ENCODE peak calls at places on chromosomes 11 and 22, in eight cellular contexts. D is HCT116; O is CD8-positive, alpha-beta T cell; U is aorta; S is IMR-90; N is K562; T is lower lobe of right lung; F is right cardiac atrium. A is an unnamed sample. For H3K4me1, the result is how much of the 10 kb centered on the place peaks cover.

GRCh38 chr11:9473408-9473807 is 12.6 kb downstream of the ZNF143 start:
- ATAC-seq in U (no peak), O (no peak), T (no peak), S (no peak), N (no peak), D (no peak), F (no peak), A (no peak)

GRCh38 chr11:74325649-74326645 is 14.5 kb upstream of the P4HA3 start:
- ATAC-seq in N (no peak), S (peak), D (no peak), U (peak), T (peak), O (no peak), F (peak), A (peak)

GRCh38 chr11:130246270-130246669 is 68.4 kb downstream of the ZBTB44 start:
- ATAC-seq in N (no peak), T (no peak), F (no peak), D (no peak), O (no peak), U (no peak), S (peak), A (no peak)

GRCh38 chr11:101475699-101476098 is 108.1 kb downstream of the TRPC6 start:
- ATAC-seq in U (no peak), O (no peak), F (no peak), S (no peak), D (no peak), N (no peak), T (no peak), A (no peak)

GRCh38 chr22:24871611-24872205 is 65.7 kb downstream of the SGSM1 start:
- ATAC-seq in S (no peak), D (no peak), N (no peak), U (no peak), F (no peak), O (no peak), T (no peak), A (no peak)

GRCh38 chr11:69534166-69534530 is 52.7 kb downstream of the LINC01488 start:
- ATAC-seq in D (no peak), F (peak), N (peak), O (no peak), T (no peak), S (no peak), U (no peak), A (no peak)

GRCh38 chr11:62613275-62613864 is 313 bp downstream of the ROM1 start:
- ATAC-seq in D (no peak), N (no peak), F (peak), S (no peak), T (no peak), O (no peak), U (no peak), A (no peak)

GRCh38 chr22:21591695-21592094 is 24.2 kb downstream of the UBE2L3 start:
- ATAC-seq in F (peak), T (peak), D (no peak), N (no peak), O (no peak), U (peak), S (no peak), A (no peak)

GRCh38 chr11:75174348-75174747 is 23.4 kb downstream of the SLCO2B1 start:
- ATAC-seq in N (no peak), U (no peak), F (peak), S (no peak), O (no peak), T (peak), D (no peak), A (peak)

GRCh38 chr22:24393012-24393559 is 34.3 kb upstream of the ADORA2A start:
- ATAC-seq in D (no peak), T (no peak), S (no peak), N (no peak), U (no peak), F (no peak), O (no peak), A (no peak)

GRCh38 chr22:50575426-50575941 is 2.7 kb downstream of the CPT1B start:
- ATAC-seq in T (no peak), S (no peak), D (no peak), O (no peak), U (no peak), F (no peak), N (no peak), A (no peak)

GRCh38 chr22:22030493-22031182 is 48.1 kb upstream of the TOP3B start:
- ATAC-seq in O (no peak), U (peak), D (peak), T (no peak), N (peak), S (peak), F (peak), A (peak)

GRCh38 chr22:28909375-28909774 is 26.0 kb downstream of the ZNRF3 start:
- ATAC-seq in D (no peak), S (peak), T (no peak), N (peak), U (no peak), F (no peak), O (no peak), A (no peak)

GRCh38 chr22:32200752-32201151 is 4.1 kb downstream of the RFPL2 start:
- ATAC-seq in D (no peak), S (no peak), F (no peak), T (no peak), O (peak), U (no peak), N (no peak), A (no peak)

GRCh38 chr22:21076907-21077625 is 31.3 kb downstream of the LRRC74B start:
- ATAC-seq in O (no peak), U (no peak), T (no peak), D (no peak), S (no peak), N (peak), F (no peak), A (no peak)

GRCh38 chr11:64989416-64989815 is 7.4 kb downstream of the BATF2 start:
- ATAC-seq in O (no peak), D (no peak), F (peak), T (peak), S (no peak), U (no peak), N (no peak), A (no peak)

GRCh38 chr11:107844041-107844440 is 14.5 kb downstream of the SLC35F2 start:
- ATAC-seq in D (no peak), N (no peak), F (no peak), U (no peak), T (no peak), S (no peak), O (no peak), A (no peak)

GRCh38 chr11:48007677-48008076 is 27.3 kb downstream of the PTPRJ start:
- ATAC-seq in D (no peak), O (no peak), F (peak), T (peak), N (no peak), U (no peak), S (no peak), A (peak)

GRCh38 chr22:37154925-37155712 is 5.4 kb upstream of the IL2RB start:
- ATAC-seq in T (no peak), U (no peak), N (no peak), F (no peak), D (peak), S (no peak), O (no peak), A (no peak)

GRCh38 chr11:8017071-8017470 is 29.9 kb downstream of the EIF3F start:
- ATAC-seq in S (no peak), N (no peak), F (no peak), O (no peak), T (no peak), D (no peak), U (no peak), A (no peak)

GRCh38 chr22:50733521-50734342 is 4.3 kb upstream of the ACR start:
- ATAC-seq in S (peak), D (no peak), U (no peak), N (no peak), O (no peak), F (peak), T (no peak), A (no peak)

GRCh38 chr11:128915148-128915519 is 24.0 kb downstream of the KCNJ5 start:
- ATAC-seq in O (no peak), F (peak), T (no peak), U (no peak), N (no peak), S (no peak), D (no peak), A (no peak)

GRCh38 chr11:65301491-65302329 is 13.0 kb upstream of the CDC42EP2 start:
- ATAC-seq in T (peak), U (no peak), S (peak), F (peak), O (no peak), D (peak), N (peak), A (peak)

GRCh38 chr22:44799077-44799931 is 46.9 kb downstream of the ARHGAP8 start:
- ATAC-seq in S (no peak), N (no peak), F (no peak), T (no peak), O (no peak), D (no peak), U (no peak), A (no peak)

GRCh38 chr11:61627831-61628753 is 47.2 kb upstream of the SYT7 start:
- ATAC-seq in N (peak), U (peak), D (peak), T (peak), O (no peak), S (peak), F (peak), A (peak)

GRCh38 chr22:18968011-18968749 is 32.1 kb upstream of the PRODH start:
- ATAC-seq in T (peak), D (no peak), O (no peak), S (peak), U (no peak), F (no peak), N (peak), A (no peak)

GRCh38 chr22:46348099-46348695 is 12.7 kb downstream of the TRMU start:
- ATAC-seq in T (no peak), N (no peak), F (peak), S (no peak), O (no peak), D (no peak), U (no peak), A (no peak)

GRCh38 chr11:122123258-122123929 is 7.4 kb upstream of the BLID start:
- ATAC-seq in U (no peak), T (no peak), O (no peak), F (no peak), S (no peak), N (no peak), D (no peak), A (no peak)

GRCh38 chr11:85827768-85828639 is 17.1 kb upstream of the SYTL2 start:
- ATAC-seq in S (peak), D (peak), U (peak), F (no peak), O (peak), T (peak), N (no peak), A (no peak)

GRCh38 chr22:45460288-45461109 is 42.2 kb upstream of the FBLN1 start:
- ATAC-seq in S (peak), U (peak), O (no peak), D (no peak), N (no peak), T (peak), F (peak), A (peak)

GRCh38 chr11:13884159-13884799 is 78.2 kb upstream of the SPON1 start:
- ATAC-seq in S (no peak), T (no peak), N (peak), D (peak), O (no peak), F (no peak), U (no peak), A (no peak)

GRCh38 chr11:72767203-72768062 is 15.2 kb upstream of the ARAP1 start:
- ATAC-seq in D (no peak), U (no peak), S (no peak), T (no peak), F (no peak), O (no peak), N (no peak), A (no peak)

GRCh38 chr11:103773059-103773458 is 263.4 kb upstream of the DDI1 start:
- ATAC-seq in T (no peak), D (no peak), F (peak), S (no peak), U (peak), O (no peak), N (no peak), A (peak)

GRCh38 chr11:66523611-66524010 is 13.2 kb downstream of the BBS1 start:
- ATAC-seq in N (no peak), T (no peak), D (no peak), O (no peak), U (peak), S (no peak), F (peak), A (no peak)

GRCh38 chr11:67022961-67023956 is at the start of gene SYT12:
- ATAC-seq in O (peak), U (no peak), T (peak), F (peak), S (peak), N (no peak), D (peak), A (no peak)

GRCh38 chr11:33064033-33064825 is 24.9 kb downstream of the TCP11L1 start:
- ATAC-seq in F (peak), O (no peak), N (peak), U (no peak), D (no peak), T (peak), S (no peak), A (no peak)
- H3K4me1 ChIP-seq in F (under half), O (under half), N (under half), U (under half), D (under half), T (under half), S (under half), A (under half)

GRCh38 chr11:59791639-59792038 is 18.9 kb downstream of the MRPL16 start:
- ATAC-seq in O (no peak), N (no peak), U (no peak), T (no peak), D (no peak), S (no peak), F (no peak), A (no peak)
- H3K4me1 ChIP-seq in O (under half), N (under half), U (under half), T (under half), D (under half), S (under half), F (under half), A (under half)

GRCh38 chr11:35232961-35233360 is 94.0 kb downstream of the CD44 start:
- ATAC-seq in U (no peak), F (no peak), T (no peak), N (no peak), D (no peak), S (peak), O (no peak), A (peak)

GRCh38 chr11:35227551-35228341 is 88.8 kb downstream of the CD44 start:
- ATAC-seq in S (no peak), O (no peak), F (peak), D (no peak), U (peak), N (no peak), T (peak), A (peak)

GRCh38 chr11:35234836-35235235 is 95.9 kb downstream of the CD44 start:
- ATAC-seq in D (no peak), U (no peak), T (no peak), N (no peak), F (no peak), O (no peak), S (peak), A (no peak)

GRCh38 chr11:35235498-35235897 is 96.5 kb downstream of the CD44 start:
- ATAC-seq in T (no peak), D (no peak), S (no peak), F (no peak), U (no peak), O (peak), N (no peak), A (no peak)

GRCh38 chr11:35231074-35231473 is 92.1 kb downstream of the CD44 start:
- ATAC-seq in N (no peak), U (no peak), D (no peak), O (no peak), F (no peak), T (peak), S (no peak), A (no peak)
- H3K4me1 ChIP-seq in N (under half), U (under half), D (under half), O (under half), F (under half), T (under half), S (under half), A (under half)

GRCh38 chr11:87445002-87445401 is 407.3 kb downstream of the TMEM135 start:
- ATAC-seq in O (no peak), N (no peak), F (no peak), S (peak), U (no peak), D (no peak), T (no peak), A (no peak)
- H3K4me1 ChIP-seq in O (under half), N (under half), F (under half), S (under half), U (under half), D (under half), T (under half), A (under half)

A was measured in gastroesophageal sphincter.